ENCODE peak calls at places on chromosomes 3 and 15, in six cellular contexts. H is AG09319, M is ureter, N is amniotic stem cell, S is neural crest cell, W is Calu3. D is an unnamed sample.

GRCh38 chr3:73094127-73094526 is 32.7 kb downstream of the EBLN2 start:
- DNase-seq in W (no peak), S (no peak), M (no peak), H (no peak), N (no peak), D (peak; percentile 27)

GRCh38 chr3:49015765-49016164 is 2.6 kb downstream of the DALRD3 start:
- DNase-seq in S (no peak), M (no peak), H (no peak), W (no peak), N (no peak), D (no peak)

GRCh38 chr15:20645956-20646355 is 104.4 kb upstream of the GOLGA6L6 start:
- DNase-seq in W (no peak), M (peak; percentile 57), N (no peak), H (no peak), S (no peak), D (no peak)

GRCh38 chr15:26179906-26180305 is 316.8 kb upstream of the ATP10A start:
- DNase-seq in N (no peak), S (no peak), H (no peak), M (no peak), W (no peak), D (no peak)

GRCh38 chr15:52493968-52494367 is 34.7 kb downstream of the MYO5A start:
- DNase-seq in W (no peak), M (no peak), H (no peak), N (no peak), S (no peak), D (no peak)

GRCh38 chr3:56744016-56744415 is 57.7 kb downstream of the ARHGEF3 start:
- DNase-seq in W (no peak), M (no peak), N (no peak), S (no peak), H (no peak), D (no peak)

GRCh38 chr3:160213181-160213580 is 12.0 kb upstream of the C3orf80 start:
- DNase-seq in H (no peak), S (no peak), N (no peak), M (no peak), W (no peak), D (no peak)

GRCh38 chr3:161409069-161409468 is 37.8 kb upstream of the SPTSSB start:
- DNase-seq in H (no peak), S (peak; percentile 16), M (peak; percentile 47), W (peak; percentile 76), N (no peak), D (peak; percentile 45)

GRCh38 chr3:115402651-115403050 is 220.7 kb upstream of the GAP43 start:
- DNase-seq in S (no peak), W (no peak), H (no peak), M (no peak), N (no peak), D (no peak)

GRCh38 chr15:50471072-50471471 is 46.9 kb downstream of the USP8 start:
- DNase-seq in N (no peak), W (no peak), M (no peak), S (no peak), H (no peak), D (no peak)